ENCODE peak calls at places on chromosomes 11 and 22, in nine cellular contexts. N is cardiac fibroblast, L is uterus, H is foreskin keratinocyte, O is endothelial cell, V is HFF-Myc, Q is left ventricle myocardium inferior, P is GM06990, D is astrocyte of the spinal cord. R is an unnamed sample.

GRCh38 chr11:62146476-62147200 is 22.8 kb downstream of the INCENP start:
- DNase-seq in D (no peak), N (no peak), V (no peak), H (no peak), P (no peak), Q (no peak), L (no peak), O (no peak), R (no peak)

GRCh38 chr11:124762077-124762623 is at the start of gene ESAM:
- DNase-seq in L (no peak), O (peak), P (peak), D (no peak), N (no peak), H (no peak), Q (peak), V (no peak), R (no peak)

GRCh38 chr11:1074244-1075221 is at the start of gene MUC2:
- DNase-seq in P (no peak), Q (peak), L (peak), O (peak), D (no peak), N (no peak), V (no peak), H (no peak), R (no peak)

GRCh38 chr11:103811870-103812509 is 224.4 kb upstream of the DDI1 start:
- DNase-seq in L (no peak), D (no peak), N (no peak), H (no peak), Q (no peak), V (no peak), O (no peak), P (no peak), R (no peak)

GRCh38 chr11:113881856-113882255 is 6.5 kb upstream of the USP28 start:
- DNase-seq in V (no peak), N (no peak), L (no peak), D (no peak), P (no peak), Q (no peak), H (peak), O (no peak), R (no peak)

GRCh38 chr11:117907276-117908110 is 21.7 kb downstream of the TMPRSS13 start:
- DNase-seq in H (peak), L (peak), O (peak), N (peak), Q (peak), D (peak), V (peak), P (peak), R (peak)

GRCh38 chr11:10926801-10927200 is 68.9 kb upstream of the ZBED5 start:
- DNase-seq in P (no peak), D (no peak), H (peak), O (no peak), N (no peak), Q (no peak), L (no peak), V (no peak), R (no peak)

GRCh38 chr22:24410110-24410856 is 17.1 kb upstream of the ADORA2A start:
- DNase-seq in P (no peak), D (peak), V (no peak), N (peak), O (no peak), H (no peak), L (no peak), Q (no peak), R (no peak)

GRCh38 chr11:112977620-112978212 is 16.5 kb downstream of the NCAM1 start:
- DNase-seq in H (peak), V (no peak), N (peak), O (no peak), Q (no peak), P (no peak), L (peak), D (peak), R (no peak)

GRCh38 chr11:36073411-36074203 is 129.7 kb downstream of the LDLRAD3 start:
- DNase-seq in O (no peak), H (peak), V (peak), D (peak), Q (peak), P (no peak), L (no peak), N (peak), R (no peak)

GRCh38 chr11:10936999-10937398 is 79.1 kb upstream of the ZBED5 start:
- DNase-seq in O (no peak), P (no peak), V (no peak), N (no peak), Q (no peak), H (no peak), D (no peak), L (no peak), R (no peak)

GRCh38 chr11:69327741-69328191 is 33.8 kb downstream of the MYEOV start:
- DNase-seq in P (no peak), V (no peak), Q (no peak), N (no peak), D (no peak), O (no peak), H (no peak), L (no peak), R (no peak)

GRCh38 chr11:3169952-3170755 is 5.0 kb upstream of the OSBPL5 start:
- DNase-seq in V (no peak), Q (no peak), O (no peak), L (no peak), D (no peak), P (no peak), H (peak), N (no peak), R (no peak)

GRCh38 chr11:3171931-3172560 is 6.9 kb upstream of the OSBPL5 start:
- DNase-seq in N (no peak), P (no peak), D (no peak), L (no peak), O (no peak), V (no peak), Q (no peak), H (no peak), R (no peak)

GRCh38 chr11:3170756-3171670 is 5.9 kb upstream of the OSBPL5 start:
- DNase-seq in O (no peak), D (no peak), H (no peak), Q (no peak), N (no peak), L (no peak), P (no peak), V (no peak), R (no peak)

GRCh38 chr11:3167143-3168119 is 2.3 kb upstream of the OSBPL5 start:
- DNase-seq in H (no peak), L (no peak), V (no peak), N (no peak), P (no peak), O (no peak), D (no peak), Q (peak), R (no peak)

GRCh38 chr11:3169235-3169951 is 4.3 kb upstream of the OSBPL5 start:
- DNase-seq in V (no peak), O (no peak), Q (peak), L (no peak), P (no peak), N (peak), D (peak), H (peak), R (no peak)
- TF ChIP-seq CTCF in V (peak), O (no peak), Q (peak), L (no peak), P (no peak), N (no peak), D (no peak), H (peak), R (peak)

DNA sequence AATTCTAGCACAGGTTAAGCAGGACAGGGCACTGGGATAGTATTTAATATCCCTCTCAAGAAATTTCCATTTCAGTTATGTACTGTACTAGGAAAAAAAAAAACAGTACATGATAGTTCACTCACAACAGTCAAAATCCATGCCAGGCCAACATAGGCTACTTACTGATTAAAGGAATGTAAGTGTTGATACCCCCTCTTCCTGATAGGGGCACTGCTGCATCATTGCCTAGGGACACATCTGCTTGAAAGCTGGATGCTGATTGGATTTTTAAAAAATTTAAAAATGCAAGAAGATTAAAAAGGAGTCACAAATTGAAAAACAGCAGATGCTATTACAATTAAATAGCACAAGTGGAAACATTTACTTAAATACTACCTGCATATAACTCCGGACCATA is 43.4 kb downstream of the APOL5 start:
- DNase-seq in D (no peak), P (no peak), L (no peak), Q (no peak), O (no peak), H (no peak), V (no peak), N (peak), R (no peak)
- TF ChIP-seq CTCF in D (peak), P (no peak), L (no peak), Q (peak), O (no peak), H (peak), V (peak), N (no peak), R (no peak)

GRCh38 chr11:19658344-19658743 is 54.3 kb upstream of the NAV2 start:
- DNase-seq in V (no peak), O (no peak), D (no peak), N (no peak), L (no peak), Q (no peak), H (no peak), P (no peak), R (no peak)
- TF ChIP-seq CTCF in V (peak), O (no peak), D (peak), N (peak), L (no peak), Q (peak), H (no peak), P (peak), R (no peak)

GRCh38 chr22:19058713-19059451 is 63.3 kb downstream of the DGCR2 start:
- DNase-seq in Q (no peak), H (no peak), O (no peak), P (no peak), L (no peak), V (no peak), N (no peak), D (no peak), R (no peak)

GRCh38 chr22:19057999-19058491 is 64.2 kb downstream of the DGCR2 start:
- DNase-seq in V (no peak), N (no peak), Q (no peak), L (no peak), P (no peak), H (no peak), D (no peak), O (no peak), R (no peak)

GRCh38 chr22:19060356-19061009 is 61.7 kb downstream of the DGCR2 start:
- DNase-seq in D (peak), Q (no peak), P (no peak), O (no peak), L (no peak), V (no peak), H (peak), N (no peak), R (no peak)

GRCh38 chr22:19061471-19062138 is 60.6 kb downstream of the DGCR2 start:
- DNase-seq in V (no peak), Q (no peak), D (no peak), P (no peak), O (no peak), N (no peak), H (no peak), L (no peak), R (no peak)

DNA sequence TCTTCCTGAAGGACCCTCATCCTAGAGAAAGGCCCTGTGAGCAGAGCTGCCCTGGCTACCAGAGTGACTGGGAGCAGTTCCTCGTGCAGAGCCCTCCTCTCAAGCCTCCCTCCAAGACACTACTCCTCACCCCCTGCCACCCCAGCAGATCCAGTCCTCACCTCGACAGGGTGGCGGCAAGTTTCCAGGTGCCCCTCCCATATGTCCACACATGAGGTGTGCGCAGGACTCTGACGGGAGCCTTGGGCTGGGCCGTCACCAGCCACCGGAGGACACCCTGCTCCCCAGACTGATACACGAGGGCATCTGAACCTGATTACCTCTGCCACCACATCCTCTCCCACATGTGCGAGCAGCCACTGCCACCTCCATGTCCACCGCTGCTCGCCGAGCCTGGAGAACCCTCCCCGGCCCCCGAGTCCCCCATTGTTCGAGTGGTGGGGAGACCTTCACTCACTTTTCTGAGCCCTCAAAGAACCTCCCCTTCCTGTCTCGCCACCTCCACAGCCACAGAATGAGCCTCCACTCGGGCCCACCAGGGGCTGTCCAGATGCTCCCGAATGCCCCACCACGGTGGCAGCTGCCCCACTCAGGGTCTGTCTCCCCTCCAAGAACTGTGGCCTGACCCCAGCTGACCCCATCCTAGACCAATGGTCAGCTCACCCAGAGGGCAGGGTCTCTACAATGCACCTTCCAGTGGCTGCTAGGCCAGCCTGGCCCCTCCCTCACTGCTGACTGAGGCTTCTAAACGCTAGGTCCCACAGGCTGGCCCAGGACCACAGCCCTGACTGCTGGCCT is 62.5 kb downstream of the DGCR2 start:
- DNase-seq in O (no peak), H (no peak), Q (no peak), N (no peak), P (no peak), L (no peak), V (no peak), D (no peak), R (no peak)
- TF ChIP-seq CTCF in O (no peak), H (no peak), Q (no peak), N (no peak), P (no peak), L (no peak), V (no peak), D (no peak), R (no peak)

GRCh38 chr11:7348432-7349298 is 97.0 kb downstream of the SYT9 start:
- DNase-seq in H (peak), P (no peak), V (peak), Q (no peak), D (no peak), N (no peak), O (no peak), L (no peak), R (no peak)

GRCh38 chr11:7347611-7348431 is 96.1 kb downstream of the SYT9 start:
- DNase-seq in O (no peak), V (no peak), P (no peak), D (no peak), L (no peak), Q (no peak), H (no peak), N (no peak), R (no peak)

GRCh38 chr11:7351228-7351627 is 99.5 kb downstream of the SYT9 start:
- DNase-seq in N (no peak), L (no peak), H (no peak), P (no peak), O (no peak), V (no peak), D (no peak), Q (no peak), R (no peak)

GRCh38 chr11:7353100-7353499 is 101.4 kb downstream of the SYT9 start:
- DNase-seq in D (no peak), Q (no peak), O (peak), H (peak), L (no peak), N (peak), V (no peak), P (peak), R (no peak)
- TF ChIP-seq CTCF in D (no peak), Q (peak), O (peak), H (peak), L (no peak), N (peak), V (peak), P (peak), R (no peak)

DNA sequence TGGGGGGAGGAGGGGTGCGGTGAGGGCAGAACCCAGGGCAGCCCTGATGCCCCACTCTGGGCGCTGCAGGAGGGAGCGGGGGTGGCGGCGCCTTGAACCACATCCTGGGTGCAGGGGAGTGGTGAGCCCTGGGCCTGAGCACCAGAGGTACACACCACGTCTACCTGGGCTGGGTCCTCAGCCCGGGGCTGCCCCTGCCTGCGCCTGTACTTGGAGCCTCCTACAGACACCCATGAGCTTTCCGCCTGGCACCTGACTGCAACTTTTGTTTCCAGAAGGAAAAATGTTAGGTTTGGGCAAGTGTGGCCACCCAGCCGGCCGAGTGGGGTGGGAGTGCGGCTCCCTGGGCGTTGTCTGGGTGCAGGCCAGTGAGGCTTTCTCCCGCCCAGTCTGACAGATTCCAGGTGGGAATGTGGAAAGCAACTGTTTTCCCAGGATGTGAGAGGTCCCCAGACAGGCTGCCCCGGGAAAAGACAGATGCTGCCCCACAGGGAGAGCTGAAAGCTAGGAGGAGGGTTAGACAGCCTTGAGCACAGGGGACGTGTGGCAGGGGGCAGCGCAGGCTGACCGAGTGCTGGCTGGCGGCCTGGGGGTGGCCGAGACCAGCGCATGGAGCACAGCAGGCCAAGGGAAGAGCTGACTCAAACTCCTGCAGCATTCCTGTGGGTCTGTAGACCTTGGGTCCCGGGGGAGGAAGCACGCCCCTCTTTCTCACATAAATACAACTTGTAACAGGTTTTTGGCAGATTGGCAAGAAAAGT is 44.1 kb downstream of the GNB1L start:
- DNase-seq in O (peak), D (peak), H (no peak), L (no peak), V (peak), Q (no peak), N (peak), P (no peak), R (no peak)
- TF ChIP-seq CTCF in O (no peak), D (no peak), H (no peak), L (no peak), V (no peak), Q (no peak), N (no peak), P (no peak), R (no peak)

GRCh38 chr11:110447897-110448522 is 18.3 kb downstream of the FDX1 start:
- DNase-seq in P (no peak), H (no peak), O (no peak), D (no peak), V (no peak), L (no peak), Q (no peak), N (peak), R (no peak)
- TF ChIP-seq CTCF in P (peak), H (peak), O (peak), D (peak), V (peak), L (peak), Q (peak), N (peak), R (no peak)